ENCODE peak calls at places on chromosome 14, in four cellular contexts. W is IMR-90, D is A549, Z is SK-N-SH. C is an unnamed sample.

GRCh38 chr14:55789442-55789841 is 209.4 kb downstream of the KTN1 start:
- DNase-seq in D (no peak), Z (no peak), W (peak), C (no peak)

GRCh38 chr14:57461777-57462320 is 31.8 kb downstream of the CCDC198 start:
- DNase-seq in D (no peak), W (no peak), Z (no peak), C (no peak)

GRCh38 chr14:51533877-51534553 is 117.7 kb upstream of the FRMD6 start:
- DNase-seq in W (no peak), Z (no peak), D (no peak), C (no peak)

GRCh38 chr14:20454359-20454644 is 310 bp downstream of the OSGEP start:
- DNase-seq in W (peak), D (peak), Z (no peak), C (no peak)

GRCh38 chr14:72254202-72254939 is 322.1 kb downstream of the RGS6 start:
- DNase-seq in Z (no peak), D (no peak), W (no peak), C (no peak)

GRCh38 chr14:71236430-71236829 is 329.2 kb downstream of the PCNX1 start:
- DNase-seq in Z (peak), D (no peak), W (no peak), C (no peak)

GRCh38 chr14:28142400-28143015 is 624.1 kb upstream of the FOXG1 start:
- DNase-seq in Z (peak), D (no peak), W (no peak), C (no peak)

GRCh38 chr14:23141706-23142467 is 22.8 kb upstream of the CEBPE start:
- DNase-seq in D (peak), W (peak), Z (peak), C (no peak)

GRCh38 chr14:20413785-20414117 is 450 bp upstream of the TEP1 start:
- DNase-seq in D (no peak), W (no peak), Z (no peak), C (no peak)

GRCh38 chr14:100035700-100036099 is 29.5 kb upstream of the EVL start:
- DNase-seq in W (no peak), D (no peak), Z (no peak), C (no peak)

GRCh38 chr14:65336191-65336591 is 76.3 kb upstream of the FUT8 start:
- DNase-seq in D (no peak), W (peak), Z (no peak), C (no peak)

GRCh38 chr14:65824285-65824977 is 411.9 kb downstream of the FUT8 start:
- DNase-seq in W (peak), Z (peak), D (peak), C (peak)

GRCh38 chr14:28778718-28779117 is 12.1 kb downstream of the FOXG1 start:
- DNase-seq in D (no peak), W (no peak), Z (no peak), C (no peak)

GRCh38 chr14:55650992-55651391 is 71.0 kb downstream of the KTN1 start:
- DNase-seq in W (no peak), Z (no peak), D (no peak), C (no peak)

GRCh38 chr14:21097616-21098133 is 780 bp downstream of the ZNF219 start:
- DNase-seq in Z (no peak), W (no peak), D (no peak), C (no peak)

GRCh38 chr14:30656190-30656632 is 34.1 kb downstream of the SCFD1 start:
- DNase-seq in Z (peak), W (peak), D (peak), C (peak)

GRCh38 chr14:80942158-80942738 is 710 bp upstream of the CEP128 start:
- DNase-seq in W (no peak), D (no peak), Z (no peak), C (no peak)

GRCh38 chr14:25034803-25035681 is 14.9 kb downstream of the STXBP6 start:
- DNase-seq in W (no peak), Z (no peak), D (no peak), C (no peak)

GRCh38 chr14:100486025-100486828 is 101.0 kb downstream of the BEGAIN start:
- DNase-seq in Z (peak), W (peak), D (peak), C (peak)

GRCh38 chr14:55514819-55515470 is 65.1 kb upstream of the KTN1 start:
- DNase-seq in Z (no peak), D (no peak), W (peak), C (no peak)

GRCh38 chr14:70641548-70642312 is at the start of gene TTC9:
- DNase-seq in Z (peak), D (peak), W (no peak), C (no peak)

GRCh38 chr14:96212140-96212539 is 7.5 kb downstream of the BDKRB2 start:
- DNase-seq in W (peak), D (no peak), Z (no peak), C (no peak)

GRCh38 chr14:24904533-24904932 is 145.4 kb downstream of the STXBP6 start:
- DNase-seq in W (no peak), D (no peak), Z (no peak), C (no peak)

GRCh38 chr14:50082784-50083466 is 33.4 kb downstream of the VCPKMT start:
- DNase-seq in Z (no peak), D (no peak), W (peak), C (peak)

GRCh38 chr14:67532998-67533753 is at the start of gene PLEKHH1:
- DNase-seq in Z (peak), D (peak), W (peak), C (no peak)

GRCh38 chr14:62824086-62824485 is 221.2 kb downstream of the KCNH5 start:
- DNase-seq in Z (no peak), W (peak), D (no peak), C (no peak)

GRCh38 chr14:29064305-29064704 is 297.7 kb downstream of the FOXG1 start:
- DNase-seq in D (no peak), Z (no peak), W (no peak), C (no peak)

GRCh38 chr14:81222694-81223093 is 1.9 kb upstream of the GTF2A1 start:
- DNase-seq in W (no peak), D (no peak), Z (no peak), C (no peak)

GRCh38 chr14:24324024-24324423 is 10.8 kb downstream of the ADCY4 start:
- DNase-seq in Z (no peak), W (no peak), D (no peak), C (no peak)

GRCh38 chr14:69987416-69988144 is 108.4 kb downstream of the SMOC1 start:
- DNase-seq in D (no peak), Z (no peak), W (no peak), C (no peak)

GRCh38 chr14:37466623-37467088 is 128.4 kb downstream of the FOXA1 start:
- DNase-seq in D (no peak), Z (no peak), W (no peak), C (no peak)
- TF ChIP-seq RCOR1 in D (no peak), Z (no peak), W (no peak), C (no peak)

GRCh38 chr14:83347874-83348273 is 1814.2 kb upstream of the SEL1L start:
- DNase-seq in Z (no peak), D (no peak), W (peak), C (no peak)
- TF ChIP-seq RCOR1 in Z (no peak), D (no peak), W (no peak), C (no peak)

GRCh38 chr14:91207008-91207407 is 37.5 kb downstream of the GPR68 start:
- DNase-seq in Z (no peak), D (no peak), W (no peak), C (no peak)

GRCh38 chr14:91204657-91205056 is 39.8 kb downstream of the GPR68 start:
- DNase-seq in Z (no peak), W (no peak), D (no peak), C (no peak)

GRCh38 chr14:91205449-91205848 is 39.1 kb downstream of the GPR68 start:
- DNase-seq in Z (no peak), W (no peak), D (no peak), C (no peak)

GRCh38 chr14:91202234-91202974 is 42.1 kb downstream of the GPR68 start:
- DNase-seq in W (no peak), Z (no peak), D (no peak), C (no peak)
- TF ChIP-seq RCOR1 in W (no peak), Z (no peak), D (no peak), C (no peak)

DNA sequence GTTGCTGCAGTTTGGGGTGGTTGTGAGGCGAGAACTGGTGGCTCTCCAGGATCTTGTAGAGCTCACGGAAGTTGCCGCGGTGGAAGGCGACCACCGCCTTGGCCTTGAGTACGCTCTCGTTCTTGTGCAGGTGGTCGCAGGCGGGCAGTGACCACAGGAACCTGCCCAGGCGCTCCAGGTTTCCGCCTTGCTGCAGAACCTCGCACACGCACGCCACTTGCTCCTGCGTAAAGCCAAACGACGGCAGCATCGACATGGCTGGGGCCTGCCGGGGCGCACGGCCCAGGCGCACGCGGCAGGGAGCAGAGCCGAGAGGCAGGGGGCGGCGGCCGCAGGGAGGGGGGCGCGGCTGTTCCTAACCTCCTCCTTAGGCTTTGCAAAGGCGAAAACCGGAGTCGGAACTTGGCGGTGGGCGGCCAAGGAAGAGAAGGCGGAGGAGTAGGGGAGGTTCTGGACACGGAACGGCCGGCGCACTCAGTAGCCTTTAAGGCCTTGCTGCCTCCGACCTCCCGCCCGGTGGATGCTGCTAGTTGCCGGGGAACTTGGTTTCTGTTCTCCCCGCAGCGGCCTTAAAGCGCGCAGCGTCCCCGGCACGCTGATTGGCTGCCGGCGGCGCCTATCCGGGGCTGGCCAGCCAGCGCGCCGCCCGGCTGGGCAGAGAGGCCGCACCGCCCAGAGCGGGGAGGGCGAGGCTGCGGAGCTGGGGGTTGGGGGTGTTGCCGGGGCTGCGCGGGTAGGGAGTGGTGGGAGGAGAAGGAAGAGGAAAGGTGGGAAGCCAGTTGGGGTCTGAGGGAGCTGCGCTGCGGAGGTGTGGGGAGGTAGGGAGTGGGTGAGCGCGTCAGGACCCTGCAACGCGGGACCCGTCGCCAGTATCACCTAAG is at the start of gene SIX1:
- DNase-seq in Z (peak), D (peak), W (peak), C (no peak)
- TF ChIP-seq RCOR1 in Z (no peak), D (no peak), W (no peak), C (no peak)

GRCh38 chr14:64089920-64090319 is 204.3 kb downstream of the ESR2 start:
- DNase-seq in Z (no peak), W (peak), D (no peak), C (no peak)

GRCh38 chr14:64095620-64096019 is 198.6 kb downstream of the ESR2 start:
- DNase-seq in Z (no peak), W (peak), D (no peak), C (no peak)

GRCh38 chr14:64092940-64093339 is 201.2 kb downstream of the ESR2 start:
- DNase-seq in Z (no peak), D (no peak), W (no peak), C (no peak)

GRCh38 chr14:64091217-64091616 is 203.0 kb downstream of the ESR2 start:
- DNase-seq in Z (no peak), W (no peak), D (no peak), C (no peak)

DNA sequence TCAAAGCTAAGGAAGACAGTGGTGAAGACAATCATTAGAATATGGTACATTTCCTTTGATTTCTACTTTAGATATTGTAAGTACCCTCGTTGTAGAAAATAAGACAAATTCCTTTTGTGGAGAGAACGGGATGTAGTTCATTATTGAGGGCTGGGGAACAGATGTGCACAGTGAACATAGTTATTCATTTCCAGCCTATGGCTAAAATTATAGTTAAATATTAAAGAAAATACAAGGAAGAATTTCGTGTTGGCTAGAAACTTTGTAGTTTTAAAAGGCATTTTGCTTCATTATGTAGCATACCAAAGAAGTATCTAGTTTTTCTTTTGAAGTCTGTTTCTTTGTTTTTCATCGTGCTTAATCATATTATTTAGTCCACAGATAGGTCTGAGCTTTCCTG is 201.8 kb downstream of the ESR2 start:
- DNase-seq in Z (no peak), D (no peak), W (no peak), C (no peak)
- TF ChIP-seq RCOR1 in Z (no peak), D (no peak), W (no peak), C (no peak)

GRCh38 chr14:75699331-75699730 is 38.3 kb downstream of the TTLL5 start:
- DNase-seq in D (no peak), Z (no peak), W (no peak), C (no peak)

GRCh38 chr14:75705014-75705413 is 44.0 kb downstream of the TTLL5 start:
- DNase-seq in W (peak), Z (no peak), D (no peak), C (no peak)

GRCh38 chr14:75700295-75700694 is 39.2 kb downstream of the TTLL5 start:
- DNase-seq in D (no peak), W (no peak), Z (no peak), C (no peak)

GRCh38 chr14:75702606-75703261 is 41.7 kb downstream of the TTLL5 start:
- DNase-seq in W (peak), D (no peak), Z (no peak), C (no peak)

DNA sequence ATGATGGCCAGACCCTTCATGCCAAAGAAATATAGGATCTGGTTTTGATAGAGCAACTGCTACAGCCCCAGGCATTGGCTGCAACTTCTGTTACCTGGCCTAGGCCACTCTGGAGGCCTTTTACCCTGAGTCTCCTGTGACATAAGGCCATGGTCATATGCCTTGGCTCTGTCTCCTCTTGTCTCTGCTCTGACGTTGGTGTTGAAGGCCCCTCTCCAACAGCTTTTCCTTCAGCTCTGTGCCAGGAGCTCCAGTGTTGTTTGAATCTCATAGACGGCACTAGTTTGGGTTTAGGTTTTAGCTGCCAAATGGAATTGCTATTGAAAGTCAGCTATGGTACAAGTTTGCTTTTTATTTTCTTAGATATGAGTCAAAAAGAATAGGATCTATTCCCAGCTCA is 41.1 kb downstream of the TTLL5 start:
- DNase-seq in Z (no peak), W (no peak), D (no peak), C (no peak)
- TF ChIP-seq RCOR1 in Z (no peak), W (no peak), D (no peak), C (no peak)

DNA sequence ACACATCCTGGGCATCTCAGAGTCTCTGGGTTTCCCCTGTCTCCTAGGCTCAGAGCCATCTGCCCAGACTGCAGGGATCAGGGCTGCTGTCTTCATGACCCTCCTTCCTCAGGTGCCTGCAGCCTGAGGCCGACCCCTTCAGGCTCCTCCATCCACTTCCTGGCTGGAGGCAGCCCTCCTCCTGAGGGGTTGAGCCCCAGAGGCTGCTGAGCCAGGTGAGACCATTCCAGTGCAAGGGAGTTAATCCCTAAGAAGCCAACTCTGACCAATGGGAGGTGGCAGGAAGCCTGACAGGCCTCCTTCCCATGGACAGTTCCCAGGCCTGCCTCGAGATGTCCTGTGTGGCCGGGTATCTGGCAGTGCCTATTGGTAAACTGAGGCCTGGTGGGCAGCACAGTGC is 8.4 kb upstream of the PPP4R4 start:
- DNase-seq in Z (no peak), W (no peak), D (no peak), C (no peak)
- TF ChIP-seq RCOR1 in Z (no peak), W (no peak), D (no peak), C (no peak)

DNA sequence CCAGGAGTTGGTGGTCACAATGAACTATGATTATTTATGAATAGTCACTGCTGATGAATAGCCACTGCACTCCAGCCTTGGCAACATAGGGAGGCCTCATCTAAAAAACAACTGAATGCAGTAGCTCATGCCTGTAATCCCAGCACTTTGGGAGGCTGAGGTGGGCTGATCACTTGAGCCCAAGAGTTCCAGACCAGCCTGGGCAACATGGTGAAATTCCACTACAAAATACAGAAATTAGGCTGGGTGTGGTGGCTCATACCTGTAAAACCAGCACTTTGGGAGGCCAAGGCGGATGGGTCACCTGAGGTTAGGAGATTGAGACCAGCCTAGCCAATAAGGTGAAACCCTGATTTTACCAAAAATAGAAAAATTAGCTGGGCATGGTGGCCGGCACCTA is 13.5 kb upstream of the FAM177A1 start:
- DNase-seq in Z (no peak), W (no peak), D (no peak), C (no peak)
- TF ChIP-seq RCOR1 in Z (no peak), W (no peak), D (no peak), C (no peak)